ENCODE peak calls at places on chromosomes 2 and 18, in four cellular contexts. H, C, E and N are unnamed samples.

GRCh38 chr18:45107425-45107824 is 426.7 kb downstream of the SETBP1 start:
- DNase-seq in C (no peak), E (no peak), H (no peak), N (no peak)

GRCh38 chr2:24914713-24915112 is 5.3 kb downstream of the ADCY3 start:
- DNase-seq in E (no peak), H (no peak), C (no peak), N (no peak)

GRCh38 chr2:147331790-147332419 is 512.9 kb upstream of the ACVR2A start:
- DNase-seq in C (no peak), H (peak; percentile 31), E (no peak), N (no peak)

GRCh38 chr2:209451209-209451822 is 27.5 kb downstream of the MAP2 start:
- DNase-seq in H (no peak), E (no peak), C (no peak), N (no peak)

GRCh38 chr2:12712871-12713270 is 3.9 kb upstream of the TRIB2 start:
- DNase-seq in H (no peak), C (no peak), E (no peak), N (no peak)

GRCh38 chr2:109166811-109167210 is 37.8 kb downstream of the SH3RF3 start:
- DNase-seq in H (no peak), E (no peak), C (no peak), N (no peak)

GRCh38 chr18:9387891-9388290 is 53.3 kb downstream of the TWSG1 start:
- DNase-seq in E (no peak), C (no peak), H (no peak), N (no peak)

GRCh38 chr2:35783723-35784122 is 571.9 kb upstream of the CRIM1 start:
- DNase-seq in E (no peak), H (no peak), C (no peak), N (no peak)

GRCh38 chr18:25047983-25048382 is 304.0 kb downstream of the ZNF521 start:
- DNase-seq in C (no peak), E (no peak), H (no peak), N (no peak)

GRCh38 chr2:134258684-134259408 is 5.0 kb downstream of the MGAT5 start:
- DNase-seq in H (no peak), C (peak; percentile 16), E (no peak), N (peak; percentile 76)

GRCh38 chr2:213219816-213220215 is 64.4 kb upstream of the SPAG16 start:
- DNase-seq in C (no peak), H (no peak), E (no peak), N (no peak)

GRCh38 chr2:169476459-169476858 is 2.8 kb upstream of the BBS5 start:
- DNase-seq in H (no peak), E (no peak), C (no peak), N (no peak)

GRCh38 chr2:68344031-68344430 is 21.1 kb upstream of the PLEK start:
- DNase-seq in C (no peak), E (no peak), H (no peak), N (no peak)